ENCODE peak calls at places on chromosomes 7 and 10, in five cellular contexts. One of them, this sample, is unnamed.

GRCh38 chr7:154953006-154953684 is 49.8 kb downstream of the PAXIP1 start:
- DNase-seq in A549: peak; percentile 27
- DNase-seq in K562: peak; percentile 75
- DNase-seq in GM12878: no peak
- DNase-seq in SK-N-SH: peak; percentile 63
- DNase-seq in this sample: peak; percentile 29

GRCh38 chr7:139587535-139587934 is 64.0 kb downstream of the CLEC2L start:
- DNase-seq in A549: no peak
- DNase-seq in K562: no peak
- DNase-seq in GM12878: no peak
- DNase-seq in SK-N-SH: no peak
- DNase-seq in this sample: no peak

GRCh38 chr10:103849880-103850571 is 5.3 kb downstream of the SH3PXD2A start:
- DNase-seq in A549: no peak
- DNase-seq in K562: no peak
- DNase-seq in GM12878: no peak
- DNase-seq in SK-N-SH: no peak
- DNase-seq in this sample: peak; percentile 93

GRCh38 chr10:90644165-90644564 is 213.7 kb downstream of the HTR7 start:
- DNase-seq in A549: no peak
- DNase-seq in K562: no peak
- DNase-seq in GM12878: no peak
- DNase-seq in SK-N-SH: no peak
- DNase-seq in this sample: no peak

GRCh38 chr7:81908220-81908619 is 138.4 kb upstream of the HGF start:
- DNase-seq in A549: no peak
- DNase-seq in K562: no peak
- DNase-seq in GM12878: no peak
- DNase-seq in SK-N-SH: no peak
- DNase-seq in this sample: no peak

GRCh38 chr7:141702047-141702567 is at the start of gene DENND11:
- DNase-seq in A549: peak; percentile 37
- DNase-seq in K562: peak; percentile 78
- DNase-seq in GM12878: no peak
- DNase-seq in SK-N-SH: peak; percentile 97
- DNase-seq in this sample: peak; percentile 11

GRCh38 chr10:59709472-59710125 is at the start of gene SLC16A9:
- DNase-seq in A549: peak; percentile 53
- DNase-seq in K562: peak; percentile 65
- DNase-seq in GM12878: peak; percentile 8
- DNase-seq in SK-N-SH: peak; percentile 93
- DNase-seq in this sample: peak; percentile 11

GRCh38 chr7:30596043-30596641 is 1.5 kb downstream of the GARS1 start:
- DNase-seq in A549: peak; percentile 25
- DNase-seq in K562: peak; percentile 28
- DNase-seq in GM12878: no peak
- DNase-seq in SK-N-SH: peak; percentile 60
- DNase-seq in this sample: peak; percentile 41

GRCh38 chr10:118870467-118871243 is 115.9 kb upstream of the CACUL1 start:
- DNase-seq in A549: peak; percentile 36
- DNase-seq in K562: no peak
- DNase-seq in GM12878: no peak
- DNase-seq in SK-N-SH: peak; percentile 30
- DNase-seq in this sample: peak; percentile 39

GRCh38 chr10:10794776-10795175 is 222.9 kb upstream of the CELF2 start:
- DNase-seq in A549: no peak
- DNase-seq in K562: no peak
- DNase-seq in GM12878: no peak
- DNase-seq in SK-N-SH: no peak
- DNase-seq in this sample: peak; percentile 83

GRCh38 chr10:10794056-10794455 is 223.6 kb upstream of the CELF2 start:
- DNase-seq in A549: no peak
- DNase-seq in K562: no peak
- DNase-seq in GM12878: no peak
- DNase-seq in SK-N-SH: no peak
- DNase-seq in this sample: no peak

GRCh38 chr10:10791869-10792268 is 225.8 kb upstream of the CELF2 start:
- DNase-seq in A549: no peak
- DNase-seq in K562: no peak
- DNase-seq in GM12878: no peak
- DNase-seq in SK-N-SH: no peak
- DNase-seq in this sample: no peak

GRCh38 chr10:10796061-10796773 is 221.5 kb upstream of the CELF2 start:
- DNase-seq in A549: no peak
- DNase-seq in K562: no peak
- DNase-seq in GM12878: no peak
- DNase-seq in SK-N-SH: no peak
- DNase-seq in this sample: peak; percentile 38

DNA sequence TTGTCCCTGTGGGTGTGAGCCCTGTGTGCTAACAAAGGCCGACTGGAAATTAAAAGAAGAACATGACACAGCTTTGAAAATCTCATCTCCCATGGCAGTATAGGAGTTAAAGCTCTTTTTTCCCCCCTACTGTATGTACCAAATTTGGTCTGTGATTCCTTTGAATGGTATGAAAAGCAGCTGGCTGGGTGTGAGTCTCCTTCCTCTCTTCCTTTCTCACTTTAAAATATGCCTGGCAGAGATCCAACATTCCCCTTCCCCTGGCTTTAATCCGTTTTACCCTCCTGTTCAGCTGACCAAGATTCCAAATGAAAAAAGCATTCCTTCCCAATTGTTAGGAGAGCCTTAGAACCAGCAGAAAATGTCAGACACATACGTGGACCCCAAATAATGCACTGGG is 225.0 kb upstream of the CELF2 start:
- DNase-seq in A549: no peak
- DNase-seq in K562: no peak
- DNase-seq in GM12878: no peak
- DNase-seq in SK-N-SH: no peak
- DNase-seq in this sample: peak; percentile 86
- H3K4me3 ChIP-seq in A549: no peak overlapping the region
- H3K4me3 ChIP-seq in K562: no peak overlapping the region
- H3K4me3 ChIP-seq in GM12878: no peak overlapping the region
- H3K4me3 ChIP-seq in SK-N-SH: no peak overlapping the region
- H3K4me3 ChIP-seq in this sample: no peak overlapping the region

GRCh38 chr7:107495516-107495915 is 25.7 kb downstream of the GPR22 start:
- DNase-seq in A549: no peak
- DNase-seq in K562: no peak
- DNase-seq in GM12878: no peak
- DNase-seq in SK-N-SH: no peak
- DNase-seq in this sample: no peak

GRCh38 chr7:107494315-107494751 is 24.5 kb downstream of the GPR22 start:
- DNase-seq in A549: no peak
- DNase-seq in K562: no peak
- DNase-seq in GM12878: no peak
- DNase-seq in SK-N-SH: no peak
- DNase-seq in this sample: peak; percentile 7

GRCh38 chr7:107494910-107495309 is 25.1 kb downstream of the GPR22 start:
- DNase-seq in A549: no peak
- DNase-seq in K562: peak; percentile 46
- DNase-seq in GM12878: no peak
- DNase-seq in SK-N-SH: no peak
- DNase-seq in this sample: no peak

GRCh38 chr7:107492875-107493274 is 23.0 kb downstream of the GPR22 start:
- DNase-seq in A549: no peak
- DNase-seq in K562: no peak
- DNase-seq in GM12878: no peak
- DNase-seq in SK-N-SH: no peak
- DNase-seq in this sample: no peak
- TF ChIP-seq RCOR1 in A549: no peak
- TF ChIP-seq RCOR1 in K562: no peak
- TF ChIP-seq RCOR1 in GM12878: no peak
- TF ChIP-seq RCOR1 in SK-N-SH: no peak
- TF ChIP-seq RCOR1 in this sample: no peak

GRCh38 chr7:7568553-7568952 is 1.9 kb downstream of the MIOS start:
- DNase-seq in A549: no peak
- DNase-seq in K562: no peak
- DNase-seq in GM12878: no peak
- DNase-seq in SK-N-SH: peak; percentile 31
- DNase-seq in this sample: no peak
- H3K4me3 ChIP-seq in A549: peak overlapping the region; percentile 89
- H3K4me3 ChIP-seq in K562: peak overlapping the region; percentile 81
- H3K4me3 ChIP-seq in GM12878: peak overlapping the region; percentile 89
- H3K4me3 ChIP-seq in SK-N-SH: peak overlapping the region; percentile 94
- H3K4me3 ChIP-seq in this sample: no peak overlapping the region

DNA sequence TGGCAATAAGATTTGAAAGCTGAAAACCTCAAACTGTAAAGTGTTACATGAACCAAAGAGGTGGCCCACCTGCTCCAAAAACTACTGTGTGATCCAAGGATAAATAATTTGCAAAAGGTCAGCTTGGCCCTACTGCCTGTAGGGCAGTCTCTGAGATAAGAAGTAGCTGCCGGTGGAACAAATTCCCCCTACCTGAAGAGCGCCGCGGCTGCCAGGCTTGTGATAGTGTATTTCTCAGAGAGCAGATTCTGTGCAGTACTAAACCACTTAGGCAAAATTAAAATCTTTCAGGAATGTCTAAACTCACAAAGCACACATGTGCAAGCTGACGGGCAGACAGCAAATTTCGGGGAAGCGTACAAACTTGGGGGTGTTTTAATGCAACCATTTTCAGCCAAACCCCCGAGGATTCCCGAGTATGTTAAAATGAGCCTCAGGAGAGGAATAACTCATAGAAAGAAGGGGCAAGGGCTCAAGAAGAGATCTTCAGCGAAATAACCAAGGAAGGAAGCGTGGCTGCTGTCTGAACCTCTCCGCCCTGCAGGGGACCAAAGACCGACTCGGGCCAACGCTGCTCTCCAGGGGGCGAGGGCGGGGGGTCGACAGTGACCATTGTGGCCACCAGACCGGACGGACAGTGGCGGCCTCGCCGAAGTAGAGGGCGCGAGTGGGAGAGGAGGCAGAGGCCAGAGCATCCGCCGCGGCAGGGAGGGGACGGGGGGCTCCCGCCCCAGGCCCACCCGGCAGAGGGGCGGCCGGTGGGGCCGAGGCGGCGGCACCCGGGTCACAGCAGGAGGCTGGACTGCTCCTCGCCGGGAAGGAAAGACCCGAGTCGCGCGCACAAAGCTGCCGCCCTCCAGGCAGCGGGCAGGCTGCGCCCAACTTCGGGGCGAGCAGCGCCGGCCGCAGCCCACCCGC is 874 bp downstream of the HYCC1 start:
- DNase-seq in A549: peak; percentile 12
- DNase-seq in K562: peak; percentile 37
- DNase-seq in GM12878: no peak
- DNase-seq in SK-N-SH: peak; percentile 62
- DNase-seq in this sample: no peak
- TF ChIP-seq RCOR1 in A549: no peak
- TF ChIP-seq RCOR1 in K562: no peak
- TF ChIP-seq RCOR1 in GM12878: no peak
- TF ChIP-seq RCOR1 in SK-N-SH: no peak
- TF ChIP-seq RCOR1 in this sample: no peak

This sample was measured in IMR-90.